ENCODE peak calls at places on chromosomes 6 and 20, in seven cellular contexts. One of them, this sample, is unnamed.

GRCh38 chr6:137218473-137218916 is 690 bp downstream of the IFNGR1 start:
- DNase-seq in OCI-LY7: peak; percentile 51
- DNase-seq in cardiac muscle cell: peak; percentile 33
- DNase-seq in dorsolateral prefrontal cortex: no peak
- DNase-seq in foreskin keratinocyte: peak; percentile 69
- DNase-seq in epithelial cell of esophagus: peak; percentile 78
- DNase-seq in fibroblast of lung: peak; percentile 68
- DNase-seq in this sample: peak; percentile 45

GRCh38 chr20:25317351-25318075 is 69.6 kb downstream of the PYGB start:
- DNase-seq in cardiac muscle cell: no peak
- DNase-seq in fibroblast of lung: no peak
- DNase-seq in OCI-LY7: no peak
- DNase-seq in dorsolateral prefrontal cortex: no peak
- DNase-seq in foreskin keratinocyte: no peak
- DNase-seq in epithelial cell of esophagus: no peak
- DNase-seq in this sample: no peak

GRCh38 chr6:127069659-127070279 is 48.7 kb upstream of the RSPO3 start:
- DNase-seq in cardiac muscle cell: peak; percentile 48
- DNase-seq in foreskin keratinocyte: peak; percentile 36
- DNase-seq in epithelial cell of esophagus: peak; percentile 56
- DNase-seq in OCI-LY7: peak; percentile 21
- DNase-seq in dorsolateral prefrontal cortex: no peak
- DNase-seq in fibroblast of lung: peak; percentile 40
- DNase-seq in this sample: peak; percentile 13

GRCh38 chr6:11120273-11121005 is 8.9 kb upstream of the ERVFRD-1 start:
- DNase-seq in foreskin keratinocyte: peak; percentile 52
- DNase-seq in dorsolateral prefrontal cortex: no peak
- DNase-seq in epithelial cell of esophagus: peak; percentile 61
- DNase-seq in fibroblast of lung: peak; percentile 62
- DNase-seq in OCI-LY7: no peak
- DNase-seq in cardiac muscle cell: peak; percentile 35
- DNase-seq in this sample: no peak

GRCh38 chr6:126657556-126658129 is 317.7 kb downstream of the CENPW start:
- DNase-seq in OCI-LY7: peak; percentile 4
- DNase-seq in cardiac muscle cell: peak; percentile 60
- DNase-seq in foreskin keratinocyte: peak; percentile 20
- DNase-seq in dorsolateral prefrontal cortex: no peak
- DNase-seq in fibroblast of lung: peak; percentile 27
- DNase-seq in epithelial cell of esophagus: peak; percentile 61
- DNase-seq in this sample: no peak

GRCh38 chr6:81214414-81215091 is 537.9 kb downstream of the TENT5A start:
- DNase-seq in OCI-LY7: no peak
- DNase-seq in dorsolateral prefrontal cortex: no peak
- DNase-seq in fibroblast of lung: no peak
- DNase-seq in cardiac muscle cell: no peak
- DNase-seq in epithelial cell of esophagus: no peak
- DNase-seq in foreskin keratinocyte: no peak
- DNase-seq in this sample: no peak

GRCh38 chr20:25659999-25660398 is 36.2 kb upstream of the NANP start:
- DNase-seq in OCI-LY7: no peak
- DNase-seq in epithelial cell of esophagus: peak; percentile 76
- DNase-seq in dorsolateral prefrontal cortex: no peak
- DNase-seq in fibroblast of lung: no peak
- DNase-seq in cardiac muscle cell: no peak
- DNase-seq in foreskin keratinocyte: no peak
- DNase-seq in this sample: no peak

GRCh38 chr20:62068997-62069396 is 3.3 kb upstream of the TAF4 start:
- DNase-seq in OCI-LY7: peak; percentile 16
- DNase-seq in fibroblast of lung: no peak
- DNase-seq in cardiac muscle cell: no peak
- DNase-seq in epithelial cell of esophagus: no peak
- DNase-seq in foreskin keratinocyte: no peak
- DNase-seq in dorsolateral prefrontal cortex: no peak
- DNase-seq in this sample: no peak

GRCh38 chr6:1679691-1680068 is 70.0 kb downstream of the FOXC1 start:
- DNase-seq in cardiac muscle cell: peak; percentile 35
- DNase-seq in fibroblast of lung: peak; percentile 71
- DNase-seq in foreskin keratinocyte: no peak
- DNase-seq in OCI-LY7: no peak
- DNase-seq in dorsolateral prefrontal cortex: no peak
- DNase-seq in epithelial cell of esophagus: no peak
- DNase-seq in this sample: no peak

GRCh38 chr6:7505196-7505699 is 36.2 kb upstream of the DSP start:
- DNase-seq in epithelial cell of esophagus: peak; percentile 100
- DNase-seq in foreskin keratinocyte: peak; percentile 100
- DNase-seq in dorsolateral prefrontal cortex: peak; percentile 42
- DNase-seq in OCI-LY7: no peak
- DNase-seq in cardiac muscle cell: peak; percentile 60
- DNase-seq in fibroblast of lung: peak; percentile 92
- DNase-seq in this sample: no peak

GRCh38 chr20:50848846-50849673 is 54.2 kb downstream of the BCAS4 start:
- DNase-seq in foreskin keratinocyte: no peak
- DNase-seq in epithelial cell of esophagus: no peak
- DNase-seq in fibroblast of lung: no peak
- DNase-seq in cardiac muscle cell: no peak
- DNase-seq in dorsolateral prefrontal cortex: no peak
- DNase-seq in OCI-LY7: peak; percentile 76
- DNase-seq in this sample: peak; percentile 62

GRCh38 chr6:2665169-2666070 is 85.3 kb downstream of the MYLK4 start:
- DNase-seq in epithelial cell of esophagus: peak; percentile 43
- DNase-seq in OCI-LY7: no peak
- DNase-seq in dorsolateral prefrontal cortex: no peak
- DNase-seq in cardiac muscle cell: peak; percentile 15
- DNase-seq in foreskin keratinocyte: peak; percentile 45
- DNase-seq in fibroblast of lung: peak; percentile 55
- DNase-seq in this sample: no peak

GRCh38 chr6:86193821-86194220 is 551.1 kb upstream of the SYNCRIP start:
- DNase-seq in foreskin keratinocyte: no peak
- DNase-seq in dorsolateral prefrontal cortex: no peak
- DNase-seq in fibroblast of lung: no peak
- DNase-seq in OCI-LY7: no peak
- DNase-seq in epithelial cell of esophagus: no peak
- DNase-seq in cardiac muscle cell: no peak
- DNase-seq in this sample: no peak

GRCh38 chr6:49570474-49571079 is 20.1 kb downstream of the C6orf141 start:
- DNase-seq in cardiac muscle cell: peak; percentile 38
- DNase-seq in epithelial cell of esophagus: peak; percentile 35
- DNase-seq in fibroblast of lung: peak; percentile 35
- DNase-seq in dorsolateral prefrontal cortex: no peak
- DNase-seq in OCI-LY7: no peak
- DNase-seq in foreskin keratinocyte: no peak
- DNase-seq in this sample: no peak

GRCh38 chr6:16311763-16312162 is 73.4 kb downstream of the GMPR start:
- DNase-seq in fibroblast of lung: no peak
- DNase-seq in dorsolateral prefrontal cortex: no peak
- DNase-seq in epithelial cell of esophagus: no peak
- DNase-seq in cardiac muscle cell: no peak
- DNase-seq in foreskin keratinocyte: no peak
- DNase-seq in OCI-LY7: no peak
- DNase-seq in this sample: no peak

GRCh38 chr6:150527100-150527499 is 72.6 kb upstream of the PLEKHG1 start:
- DNase-seq in dorsolateral prefrontal cortex: no peak
- DNase-seq in epithelial cell of esophagus: peak; percentile 39
- DNase-seq in foreskin keratinocyte: peak; percentile 51
- DNase-seq in OCI-LY7: no peak
- DNase-seq in fibroblast of lung: peak; percentile 62
- DNase-seq in cardiac muscle cell: peak; percentile 43
- DNase-seq in this sample: no peak

GRCh38 chr20:34538671-34539123 is 19.8 kb upstream of the MAP1LC3A start:
- DNase-seq in dorsolateral prefrontal cortex: no peak
- DNase-seq in cardiac muscle cell: peak; percentile 76
- DNase-seq in OCI-LY7: peak; percentile 64
- DNase-seq in epithelial cell of esophagus: peak; percentile 63
- DNase-seq in fibroblast of lung: no peak
- DNase-seq in foreskin keratinocyte: peak; percentile 17
- DNase-seq in this sample: peak; percentile 76

GRCh38 chr6:151004415-151005024 is 139.0 kb downstream of the MTHFD1L start:
- DNase-seq in cardiac muscle cell: peak; percentile 96
- DNase-seq in foreskin keratinocyte: peak; percentile 77
- DNase-seq in fibroblast of lung: peak; percentile 96
- DNase-seq in epithelial cell of esophagus: peak; percentile 89
- DNase-seq in dorsolateral prefrontal cortex: no peak
- DNase-seq in OCI-LY7: no peak
- DNase-seq in this sample: peak; percentile 32

GRCh38 chr6:94269256-94269655 is 849.9 kb upstream of the EPHA7 start:
- DNase-seq in dorsolateral prefrontal cortex: no peak
- DNase-seq in fibroblast of lung: no peak
- DNase-seq in epithelial cell of esophagus: peak; percentile 12
- DNase-seq in foreskin keratinocyte: no peak
- DNase-seq in cardiac muscle cell: no peak
- DNase-seq in OCI-LY7: no peak
- DNase-seq in this sample: no peak

GRCh38 chr6:111482236-111482958 is 621 bp downstream of the REV3L start:
- DNase-seq in OCI-LY7: peak; percentile 70
- DNase-seq in epithelial cell of esophagus: peak; percentile 48
- DNase-seq in fibroblast of lung: peak; percentile 52
- DNase-seq in cardiac muscle cell: peak; percentile 45
- DNase-seq in foreskin keratinocyte: peak; percentile 38
- DNase-seq in dorsolateral prefrontal cortex: peak; percentile 40
- DNase-seq in this sample: peak; percentile 50

GRCh38 chr6:79231101-79231500 is 3.4 kb downstream of the HMGN3 start:
- DNase-seq in cardiac muscle cell: peak; percentile 29
- DNase-seq in epithelial cell of esophagus: no peak
- DNase-seq in foreskin keratinocyte: no peak
- DNase-seq in dorsolateral prefrontal cortex: no peak
- DNase-seq in OCI-LY7: no peak
- DNase-seq in fibroblast of lung: peak; percentile 9
- DNase-seq in this sample: no peak

GRCh38 chr20:1477896-1478490 is 11.3 kb upstream of the NSFL1C start:
- DNase-seq in fibroblast of lung: no peak
- DNase-seq in epithelial cell of esophagus: peak; percentile 96
- DNase-seq in OCI-LY7: no peak
- DNase-seq in foreskin keratinocyte: peak; percentile 96
- DNase-seq in dorsolateral prefrontal cortex: no peak
- DNase-seq in cardiac muscle cell: no peak
- DNase-seq in this sample: no peak

GRCh38 chr20:13744403-13744802 is 40.3 kb downstream of the ESF1 start:
- DNase-seq in epithelial cell of esophagus: peak; percentile 12
- DNase-seq in cardiac muscle cell: no peak
- DNase-seq in OCI-LY7: no peak
- DNase-seq in fibroblast of lung: no peak
- DNase-seq in dorsolateral prefrontal cortex: no peak
- DNase-seq in foreskin keratinocyte: no peak
- DNase-seq in this sample: no peak

GRCh38 chr6:53115113-53115512 is 33.5 kb downstream of the GCM1 start:
- DNase-seq in foreskin keratinocyte: no peak
- DNase-seq in OCI-LY7: no peak
- DNase-seq in dorsolateral prefrontal cortex: no peak
- DNase-seq in cardiac muscle cell: no peak
- DNase-seq in fibroblast of lung: no peak
- DNase-seq in epithelial cell of esophagus: no peak
- DNase-seq in this sample: no peak

GRCh38 chr6:53111865-53112264 is 36.8 kb downstream of the GCM1 start:
- DNase-seq in dorsolateral prefrontal cortex: no peak
- DNase-seq in cardiac muscle cell: no peak
- DNase-seq in foreskin keratinocyte: no peak
- DNase-seq in epithelial cell of esophagus: no peak
- DNase-seq in fibroblast of lung: no peak
- DNase-seq in OCI-LY7: peak; percentile 12
- DNase-seq in this sample: no peak

GRCh38 chr6:53113742-53114141 is 34.9 kb downstream of the GCM1 start:
- DNase-seq in OCI-LY7: no peak
- DNase-seq in fibroblast of lung: no peak
- DNase-seq in cardiac muscle cell: no peak
- DNase-seq in epithelial cell of esophagus: no peak
- DNase-seq in dorsolateral prefrontal cortex: no peak
- DNase-seq in foreskin keratinocyte: no peak
- DNase-seq in this sample: no peak

GRCh38 chr6:53112404-53112803 is 36.2 kb downstream of the GCM1 start:
- DNase-seq in fibroblast of lung: no peak
- DNase-seq in OCI-LY7: no peak
- DNase-seq in cardiac muscle cell: no peak
- DNase-seq in epithelial cell of esophagus: peak; percentile 91
- DNase-seq in foreskin keratinocyte: peak; percentile 83
- DNase-seq in dorsolateral prefrontal cortex: no peak
- DNase-seq in this sample: no peak

GRCh38 chr6:53112871-53113270 is 35.8 kb downstream of the GCM1 start:
- DNase-seq in OCI-LY7: no peak
- DNase-seq in foreskin keratinocyte: peak; percentile 71
- DNase-seq in cardiac muscle cell: no peak
- DNase-seq in epithelial cell of esophagus: peak; percentile 66
- DNase-seq in fibroblast of lung: no peak
- DNase-seq in dorsolateral prefrontal cortex: no peak
- DNase-seq in this sample: no peak
- TF ChIP-seq CTCF in OCI-LY7: no peak
- TF ChIP-seq CTCF in foreskin keratinocyte: no peak
- TF ChIP-seq CTCF in cardiac muscle cell: no peak
- TF ChIP-seq CTCF in epithelial cell of esophagus: no peak
- TF ChIP-seq CTCF in fibroblast of lung: no peak
- TF ChIP-seq CTCF in dorsolateral prefrontal cortex: no peak
- TF ChIP-seq CTCF in this sample: no peak

DNA sequence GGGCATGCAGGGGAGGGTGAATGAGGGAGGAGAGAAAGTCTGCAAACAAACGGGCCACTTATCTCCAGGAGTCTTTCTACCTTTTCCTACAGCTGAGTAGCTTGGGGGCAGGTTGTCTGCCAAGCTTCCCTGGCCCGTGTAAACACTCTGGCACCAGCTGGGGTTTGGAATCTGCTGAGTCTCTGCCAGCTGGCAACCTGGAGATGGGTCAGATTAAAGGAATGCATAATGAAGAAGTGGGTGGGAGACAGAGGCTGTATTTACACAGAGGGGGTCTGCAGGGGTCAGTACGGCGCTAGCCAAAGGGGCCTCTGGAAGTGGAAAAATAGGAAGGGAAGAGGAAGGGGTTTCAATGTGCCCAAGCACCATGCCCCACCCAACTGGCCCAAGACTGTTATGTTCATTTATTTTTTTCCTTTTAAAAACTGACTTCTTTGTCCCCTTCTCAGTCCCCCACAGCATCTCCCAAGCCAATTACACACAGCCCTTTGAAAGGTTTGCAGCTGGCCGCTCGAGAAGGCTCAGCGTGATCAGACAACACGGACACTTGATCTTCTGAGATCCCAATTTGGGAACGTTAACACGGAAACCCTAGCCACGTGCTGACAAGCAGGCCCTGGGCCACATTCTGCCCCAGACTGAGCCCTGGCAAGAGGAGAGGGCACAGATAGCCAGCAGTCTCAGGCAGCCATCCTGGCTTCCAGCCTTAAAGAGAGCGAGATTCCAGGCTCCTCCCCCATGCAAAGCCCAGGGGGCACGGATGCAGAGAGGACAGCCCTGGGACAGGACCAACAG is 25.2 kb downstream of the TRAM2 start:
- DNase-seq in fibroblast of lung: peak; percentile 94
- DNase-seq in epithelial cell of esophagus: peak; percentile 74
- DNase-seq in cardiac muscle cell: peak; percentile 80
- DNase-seq in dorsolateral prefrontal cortex: no peak
- DNase-seq in OCI-LY7: no peak
- DNase-seq in foreskin keratinocyte: peak; percentile 79
- DNase-seq in this sample: no peak
- TF ChIP-seq CTCF in fibroblast of lung: no peak
- TF ChIP-seq CTCF in epithelial cell of esophagus: no peak
- TF ChIP-seq CTCF in cardiac muscle cell: peak; percentile 15
- TF ChIP-seq CTCF in dorsolateral prefrontal cortex: no peak
- TF ChIP-seq CTCF in OCI-LY7: no peak
- TF ChIP-seq CTCF in foreskin keratinocyte: no peak
- TF ChIP-seq CTCF in this sample: no peak

GRCh38 chr20:44648068-44648467 is 3.4 kb downstream of the ADA start:
- DNase-seq in epithelial cell of esophagus: no peak
- DNase-seq in dorsolateral prefrontal cortex: no peak
- DNase-seq in cardiac muscle cell: no peak
- DNase-seq in fibroblast of lung: no peak
- DNase-seq in OCI-LY7: peak; percentile 71
- DNase-seq in foreskin keratinocyte: no peak
- DNase-seq in this sample: no peak
- TF ChIP-seq CTCF in epithelial cell of esophagus: no peak
- TF ChIP-seq CTCF in dorsolateral prefrontal cortex: no peak
- TF ChIP-seq CTCF in cardiac muscle cell: no peak
- TF ChIP-seq CTCF in fibroblast of lung: no peak
- TF ChIP-seq CTCF in OCI-LY7: peak; percentile 19
- TF ChIP-seq CTCF in foreskin keratinocyte: no peak
- TF ChIP-seq CTCF in this sample: no peak

GRCh38 chr6:45086685-45087084 is 241.4 kb upstream of the RUNX2 start:
- DNase-seq in dorsolateral prefrontal cortex: no peak
- DNase-seq in epithelial cell of esophagus: peak; percentile 6
- DNase-seq in foreskin keratinocyte: no peak
- DNase-seq in OCI-LY7: no peak
- DNase-seq in fibroblast of lung: no peak
- DNase-seq in cardiac muscle cell: peak; percentile 11
- DNase-seq in this sample: no peak
- TF ChIP-seq CTCF in dorsolateral prefrontal cortex: no peak
- TF ChIP-seq CTCF in epithelial cell of esophagus: no peak
- TF ChIP-seq CTCF in foreskin keratinocyte: peak; percentile 48
- TF ChIP-seq CTCF in OCI-LY7: peak; percentile 30
- TF ChIP-seq CTCF in fibroblast of lung: no peak
- TF ChIP-seq CTCF in cardiac muscle cell: no peak
- TF ChIP-seq CTCF in this sample: no peak